ENCODE peak calls at places on chromosome 3, in five cellular contexts. One of them, this sample, is unnamed.

GRCh38 chr3:25288416-25288815 is 139.6 kb upstream of the RARB start:
- DNase-seq in AG09309: no peak
- DNase-seq in transverse colon: no peak
- DNase-seq in psoas muscle: no peak
- DNase-seq in astrocyte of the spinal cord: no peak
- DNase-seq in this sample: no peak

GRCh38 chr3:22245817-22246583 is 495.0 kb upstream of the ZNF385D start:
- DNase-seq in psoas muscle: no peak
- DNase-seq in astrocyte of the spinal cord: no peak
- DNase-seq in AG09309: no peak
- DNase-seq in transverse colon: no peak
- DNase-seq in this sample: no peak

GRCh38 chr3:196322-197153 is at the start of gene CHL1:
- DNase-seq in psoas muscle: peak
- DNase-seq in AG09309: no peak
- DNase-seq in astrocyte of the spinal cord: no peak
- DNase-seq in transverse colon: no peak
- DNase-seq in this sample: no peak

GRCh38 chr3:72368331-72368975 is 479.8 kb downstream of the SHQ1 start:
- DNase-seq in transverse colon: no peak
- DNase-seq in psoas muscle: no peak
- DNase-seq in AG09309: peak
- DNase-seq in astrocyte of the spinal cord: peak
- DNase-seq in this sample: no peak

GRCh38 chr3:184965639-184966430 is 153.9 kb downstream of the VPS8 start:
- DNase-seq in transverse colon: no peak
- DNase-seq in AG09309: no peak
- DNase-seq in astrocyte of the spinal cord: no peak
- DNase-seq in psoas muscle: no peak
- DNase-seq in this sample: no peak

GRCh38 chr3:28172748-28173147 is 68.7 kb upstream of the CMC1 start:
- DNase-seq in astrocyte of the spinal cord: no peak
- DNase-seq in transverse colon: no peak
- DNase-seq in psoas muscle: no peak
- DNase-seq in AG09309: no peak
- DNase-seq in this sample: no peak

GRCh38 chr3:123749716-123750115 is 134.4 kb downstream of the MYLK start:
- DNase-seq in AG09309: peak
- DNase-seq in transverse colon: no peak
- DNase-seq in psoas muscle: no peak
- DNase-seq in astrocyte of the spinal cord: peak
- DNase-seq in this sample: no peak

GRCh38 chr3:94529821-94530220 is 467.0 kb downstream of the NSUN3 start:
- DNase-seq in transverse colon: no peak
- DNase-seq in AG09309: no peak
- DNase-seq in astrocyte of the spinal cord: no peak
- DNase-seq in psoas muscle: no peak
- DNase-seq in this sample: no peak

GRCh38 chr3:184005981-184006507 is 11.6 kb downstream of the ABCC5 start:
- DNase-seq in psoas muscle: peak
- DNase-seq in AG09309: no peak
- DNase-seq in astrocyte of the spinal cord: peak
- DNase-seq in transverse colon: peak
- DNase-seq in this sample: peak

GRCh38 chr3:8482960-8483665 is 18.5 kb upstream of the LMCD1 start:
- DNase-seq in psoas muscle: peak
- DNase-seq in transverse colon: peak
- DNase-seq in AG09309: peak
- DNase-seq in astrocyte of the spinal cord: peak
- DNase-seq in this sample: peak

DNA sequence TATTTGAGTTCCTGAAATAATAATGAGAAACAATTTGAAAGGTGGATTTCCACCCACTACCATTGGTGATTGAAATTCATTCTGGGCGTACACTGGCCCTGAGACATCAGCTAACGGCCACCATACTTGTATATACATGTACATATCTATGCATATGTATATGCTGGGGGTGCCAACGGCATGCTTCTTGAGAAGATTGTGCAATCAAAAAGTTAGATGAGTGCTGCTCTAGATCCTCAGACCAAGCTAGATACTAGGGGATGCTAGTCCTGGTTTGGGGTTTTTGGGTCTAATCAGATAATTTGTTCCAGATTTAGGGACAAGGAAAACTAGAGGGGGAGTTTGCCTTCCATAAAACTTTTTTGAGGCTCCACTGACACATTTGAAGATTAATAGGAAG is 2.9 kb downstream of the TMEM40 start:
- DNase-seq in AG09309: no peak
- DNase-seq in astrocyte of the spinal cord: no peak
- DNase-seq in psoas muscle: no peak
- DNase-seq in transverse colon: no peak
- DNase-seq in this sample: no peak
- H3K4me3 ChIP-seq in AG09309: no peak
- H3K4me3 ChIP-seq in astrocyte of the spinal cord: no peak
- H3K4me3 ChIP-seq in psoas muscle: no peak
- H3K4me3 ChIP-seq in transverse colon: no peak
- H3K4me3 ChIP-seq in this sample: no peak

GRCh38 chr3:125671461-125672243 is 76.4 kb upstream of the OSBPL11 start:
- DNase-seq in astrocyte of the spinal cord: no peak
- DNase-seq in transverse colon: no peak
- DNase-seq in AG09309: no peak
- DNase-seq in psoas muscle: no peak
- DNase-seq in this sample: no peak

GRCh38 chr3:125668804-125669203 is 73.5 kb upstream of the OSBPL11 start:
- DNase-seq in psoas muscle: no peak
- DNase-seq in AG09309: no peak
- DNase-seq in astrocyte of the spinal cord: no peak
- DNase-seq in transverse colon: no peak
- DNase-seq in this sample: no peak

GRCh38 chr3:125670352-125670751 is 75.1 kb upstream of the OSBPL11 start:
- DNase-seq in AG09309: no peak
- DNase-seq in astrocyte of the spinal cord: no peak
- DNase-seq in psoas muscle: no peak
- DNase-seq in transverse colon: no peak
- DNase-seq in this sample: no peak

GRCh38 chr3:125670945-125671344 is 75.6 kb upstream of the OSBPL11 start:
- DNase-seq in astrocyte of the spinal cord: no peak
- DNase-seq in transverse colon: no peak
- DNase-seq in psoas muscle: no peak
- DNase-seq in AG09309: no peak
- DNase-seq in this sample: no peak
- H3K4me3 ChIP-seq in astrocyte of the spinal cord: no peak
- H3K4me3 ChIP-seq in transverse colon: no peak
- H3K4me3 ChIP-seq in psoas muscle: no peak
- H3K4me3 ChIP-seq in AG09309: no peak
- H3K4me3 ChIP-seq in this sample: no peak

GRCh38 chr3:187713504-187713903 is 11.1 kb upstream of the RTP2 start:
- DNase-seq in transverse colon: no peak
- DNase-seq in AG09309: no peak
- DNase-seq in psoas muscle: no peak
- DNase-seq in astrocyte of the spinal cord: no peak
- DNase-seq in this sample: no peak
- H3K4me3 ChIP-seq in transverse colon: no peak
- H3K4me3 ChIP-seq in AG09309: no peak
- H3K4me3 ChIP-seq in psoas muscle: peak
- H3K4me3 ChIP-seq in astrocyte of the spinal cord: no peak
- H3K4me3 ChIP-seq in this sample: no peak

DNA sequence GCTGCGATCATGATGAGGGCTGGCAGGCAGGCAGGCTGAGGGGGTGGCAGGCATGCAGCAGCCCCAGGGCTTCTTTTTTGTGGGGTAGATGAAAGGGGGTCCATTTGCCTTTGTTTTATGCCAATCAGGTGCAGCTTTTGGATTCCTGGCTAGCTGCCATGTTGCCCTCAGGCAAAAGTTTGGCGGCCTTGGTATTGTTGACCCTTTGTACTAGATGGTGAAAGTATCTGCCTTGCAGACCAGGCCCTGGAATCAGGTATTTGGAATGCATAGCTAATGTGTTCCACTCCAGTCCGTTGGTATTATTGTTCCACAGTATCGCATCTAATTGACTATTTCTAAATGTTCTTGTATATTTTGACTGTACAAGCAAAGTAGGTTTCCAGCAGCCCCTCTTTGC is 35.0 kb downstream of the EEFSEC start:
- DNase-seq in astrocyte of the spinal cord: peak
- DNase-seq in AG09309: no peak
- DNase-seq in transverse colon: no peak
- DNase-seq in psoas muscle: no peak
- DNase-seq in this sample: no peak
- H3K4me3 ChIP-seq in astrocyte of the spinal cord: no peak
- H3K4me3 ChIP-seq in AG09309: no peak
- H3K4me3 ChIP-seq in transverse colon: no peak
- H3K4me3 ChIP-seq in psoas muscle: no peak
- H3K4me3 ChIP-seq in this sample: no peak

GRCh38 chr3:15342945-15343344 is 10.6 kb upstream of the SH3BP5 start:
- DNase-seq in AG09309: no peak
- DNase-seq in transverse colon: no peak
- DNase-seq in psoas muscle: no peak
- DNase-seq in astrocyte of the spinal cord: no peak
- DNase-seq in this sample: no peak
- H3K4me3 ChIP-seq in AG09309: no peak
- H3K4me3 ChIP-seq in transverse colon: no peak
- H3K4me3 ChIP-seq in psoas muscle: no peak
- H3K4me3 ChIP-seq in astrocyte of the spinal cord: no peak
- H3K4me3 ChIP-seq in this sample: no peak

DNA sequence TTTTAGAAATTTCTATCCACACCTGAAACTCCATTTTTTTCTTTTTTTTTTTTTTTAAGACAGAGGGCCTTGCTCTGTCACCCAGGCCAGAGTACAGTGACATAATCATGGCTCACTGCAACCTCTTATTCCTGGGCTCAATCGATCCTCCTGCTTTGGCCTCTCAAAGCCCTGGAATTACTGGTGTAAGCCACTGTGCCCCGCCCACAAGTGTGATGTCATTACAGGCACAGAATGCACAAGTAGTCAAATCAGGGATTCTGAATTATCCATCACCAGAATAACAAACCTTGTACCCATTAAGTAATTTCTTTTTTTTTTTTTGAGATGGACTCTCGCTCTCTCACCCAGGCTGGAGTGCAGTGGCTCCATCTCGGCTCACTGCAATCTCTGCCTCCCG is 1.9 kb downstream of the UQCRC1 start:
- DNase-seq in psoas muscle: no peak
- DNase-seq in astrocyte of the spinal cord: no peak
- DNase-seq in AG09309: no peak
- DNase-seq in transverse colon: peak
- DNase-seq in this sample: no peak
- H3K4me3 ChIP-seq in psoas muscle: peak
- H3K4me3 ChIP-seq in astrocyte of the spinal cord: no peak
- H3K4me3 ChIP-seq in AG09309: no peak
- H3K4me3 ChIP-seq in transverse colon: no peak
- H3K4me3 ChIP-seq in this sample: no peak

DNA sequence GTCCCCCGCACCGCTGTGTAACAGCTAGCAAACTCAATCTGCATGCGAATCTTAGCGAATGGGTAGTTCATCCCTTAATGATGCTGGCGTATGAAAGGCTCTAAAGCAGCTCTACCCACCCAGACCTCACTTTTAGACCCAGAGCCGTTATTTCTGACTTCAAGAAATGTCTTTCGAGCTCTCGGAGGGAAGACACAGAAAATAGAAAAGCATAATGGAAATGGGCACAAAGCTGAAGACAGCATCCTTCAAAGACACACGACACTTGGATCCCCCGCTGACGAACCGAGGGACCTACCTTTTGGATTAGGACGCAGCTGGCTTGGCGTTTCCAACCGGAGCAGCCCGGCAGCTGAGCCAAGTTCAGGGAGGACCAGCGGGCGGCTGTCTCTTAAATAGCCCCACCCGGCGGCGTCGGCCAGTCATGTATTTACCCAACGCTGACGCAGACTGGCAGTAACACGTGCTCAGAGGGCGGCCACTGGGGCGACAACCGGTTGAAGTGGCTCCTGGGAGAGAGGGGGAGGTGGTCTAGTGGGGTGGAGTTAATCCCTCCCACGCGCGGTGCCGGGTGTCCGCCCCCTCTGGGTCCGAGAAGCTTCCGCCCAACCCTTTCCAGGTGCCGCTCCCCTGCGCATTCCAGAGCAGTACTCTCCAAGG is 1.5 kb downstream of the CCK start:
- DNase-seq in astrocyte of the spinal cord: peak
- DNase-seq in psoas muscle: peak
- DNase-seq in transverse colon: peak
- DNase-seq in AG09309: no peak
- DNase-seq in this sample: peak
- H3K4me3 ChIP-seq in astrocyte of the spinal cord: no peak
- H3K4me3 ChIP-seq in psoas muscle: peak
- H3K4me3 ChIP-seq in transverse colon: no peak
- H3K4me3 ChIP-seq in AG09309: no peak
- H3K4me3 ChIP-seq in this sample: no peak